ENCODE peak calls at places on chromosomes 1 and 21, in nine cellular contexts. One of them, this sample, is unnamed. For H3K4me1, the result is how much of the 10 kb centered on the place peaks cover.

GRCh38 chr1:167109125-167109524 is 15.2 kb downstream of the STYXL2 start:
- DNase-seq in right lobe of liver: no peak
- DNase-seq in PC-9: peak
- DNase-seq in CD8-positive, alpha-beta T cell: no peak
- DNase-seq in colonic mucosa: no peak
- DNase-seq in heart right ventricle: no peak
- DNase-seq in suprapubic skin: no peak
- DNase-seq in fibroblast of lung: no peak
- DNase-seq in IMR-90: no peak
- DNase-seq in this sample: no peak

GRCh38 chr1:114250683-114251572 is 97.3 kb upstream of the SYT6 start:
- DNase-seq in colonic mucosa: no peak
- DNase-seq in fibroblast of lung: no peak
- DNase-seq in heart right ventricle: no peak
- DNase-seq in right lobe of liver: no peak
- DNase-seq in CD8-positive, alpha-beta T cell: no peak
- DNase-seq in PC-9: no peak
- DNase-seq in IMR-90: no peak
- DNase-seq in suprapubic skin: no peak
- DNase-seq in this sample: no peak

GRCh38 chr1:210535796-210536195 is 207.1 kb downstream of the HHAT start:
- DNase-seq in right lobe of liver: no peak
- DNase-seq in IMR-90: no peak
- DNase-seq in colonic mucosa: no peak
- DNase-seq in suprapubic skin: no peak
- DNase-seq in fibroblast of lung: no peak
- DNase-seq in heart right ventricle: no peak
- DNase-seq in PC-9: no peak
- DNase-seq in CD8-positive, alpha-beta T cell: no peak
- DNase-seq in this sample: no peak

GRCh38 chr1:82598816-82599215 is 798.1 kb downstream of the ADGRL2 start:
- DNase-seq in CD8-positive, alpha-beta T cell: no peak
- DNase-seq in right lobe of liver: no peak
- DNase-seq in heart right ventricle: no peak
- DNase-seq in PC-9: no peak
- DNase-seq in colonic mucosa: no peak
- DNase-seq in IMR-90: no peak
- DNase-seq in suprapubic skin: no peak
- DNase-seq in fibroblast of lung: no peak
- DNase-seq in this sample: no peak

GRCh38 chr1:209168204-209168603 is 415.3 kb upstream of the CAMK1G start:
- DNase-seq in suprapubic skin: no peak
- DNase-seq in fibroblast of lung: peak
- DNase-seq in heart right ventricle: no peak
- DNase-seq in CD8-positive, alpha-beta T cell: no peak
- DNase-seq in PC-9: no peak
- DNase-seq in right lobe of liver: no peak
- DNase-seq in IMR-90: no peak
- DNase-seq in colonic mucosa: no peak
- DNase-seq in this sample: no peak

GRCh38 chr1:201269900-201270410 is 13.4 kb upstream of the PKP1 start:
- DNase-seq in fibroblast of lung: no peak
- DNase-seq in right lobe of liver: no peak
- DNase-seq in CD8-positive, alpha-beta T cell: no peak
- DNase-seq in colonic mucosa: no peak
- DNase-seq in suprapubic skin: peak
- DNase-seq in IMR-90: no peak
- DNase-seq in heart right ventricle: no peak
- DNase-seq in PC-9: no peak
- DNase-seq in this sample: no peak

GRCh38 chr1:244502630-244503029 is 41.6 kb downstream of the CATSPERE start:
- DNase-seq in colonic mucosa: no peak
- DNase-seq in heart right ventricle: no peak
- DNase-seq in suprapubic skin: no peak
- DNase-seq in IMR-90: no peak
- DNase-seq in CD8-positive, alpha-beta T cell: no peak
- DNase-seq in fibroblast of lung: no peak
- DNase-seq in PC-9: no peak
- DNase-seq in right lobe of liver: no peak
- DNase-seq in this sample: no peak

GRCh38 chr21:46213620-46214286 is 14.8 kb downstream of the LSS start:
- DNase-seq in CD8-positive, alpha-beta T cell: no peak
- DNase-seq in colonic mucosa: no peak
- DNase-seq in right lobe of liver: peak
- DNase-seq in fibroblast of lung: no peak
- DNase-seq in IMR-90: no peak
- DNase-seq in suprapubic skin: peak
- DNase-seq in PC-9: no peak
- DNase-seq in heart right ventricle: no peak
- DNase-seq in this sample: no peak

GRCh38 chr1:14366361-14367018 is 232.0 kb upstream of the KAZN start:
- DNase-seq in heart right ventricle: peak
- DNase-seq in CD8-positive, alpha-beta T cell: no peak
- DNase-seq in suprapubic skin: no peak
- DNase-seq in colonic mucosa: no peak
- DNase-seq in PC-9: no peak
- DNase-seq in IMR-90: no peak
- DNase-seq in fibroblast of lung: peak
- DNase-seq in right lobe of liver: no peak
- DNase-seq in this sample: peak

GRCh38 chr1:96240438-96240837 is 481.1 kb upstream of the PTBP2 start:
- DNase-seq in IMR-90: no peak
- DNase-seq in heart right ventricle: no peak
- DNase-seq in PC-9: no peak
- DNase-seq in suprapubic skin: no peak
- DNase-seq in CD8-positive, alpha-beta T cell: no peak
- DNase-seq in right lobe of liver: no peak
- DNase-seq in fibroblast of lung: no peak
- DNase-seq in colonic mucosa: no peak
- DNase-seq in this sample: no peak

GRCh38 chr1:109392788-109393580 is 4.7 kb downstream of the SORT1 start:
- DNase-seq in colonic mucosa: peak
- DNase-seq in IMR-90: peak
- DNase-seq in right lobe of liver: peak
- DNase-seq in heart right ventricle: peak
- DNase-seq in CD8-positive, alpha-beta T cell: no peak
- DNase-seq in PC-9: no peak
- DNase-seq in suprapubic skin: no peak
- DNase-seq in fibroblast of lung: peak
- DNase-seq in this sample: peak

GRCh38 chr1:169460193-169460833 is 25.4 kb downstream of the SLC19A2 start:
- DNase-seq in CD8-positive, alpha-beta T cell: peak
- DNase-seq in IMR-90: peak
- DNase-seq in PC-9: no peak
- DNase-seq in fibroblast of lung: peak
- DNase-seq in right lobe of liver: no peak
- DNase-seq in suprapubic skin: no peak
- DNase-seq in colonic mucosa: peak
- DNase-seq in heart right ventricle: no peak
- DNase-seq in this sample: no peak

GRCh38 chr1:97088386-97088785 is 366.8 kb downstream of the PTBP2 start:
- DNase-seq in right lobe of liver: no peak
- DNase-seq in IMR-90: no peak
- DNase-seq in PC-9: no peak
- DNase-seq in fibroblast of lung: peak
- DNase-seq in heart right ventricle: no peak
- DNase-seq in CD8-positive, alpha-beta T cell: no peak
- DNase-seq in colonic mucosa: no peak
- DNase-seq in suprapubic skin: no peak
- DNase-seq in this sample: no peak

GRCh38 chr1:66276229-66276628 is 257.7 kb upstream of the SGIP1 start:
- DNase-seq in right lobe of liver: no peak
- DNase-seq in fibroblast of lung: no peak
- DNase-seq in heart right ventricle: no peak
- DNase-seq in CD8-positive, alpha-beta T cell: peak
- DNase-seq in PC-9: no peak
- DNase-seq in suprapubic skin: no peak
- DNase-seq in colonic mucosa: no peak
- DNase-seq in IMR-90: no peak
- DNase-seq in this sample: no peak

GRCh38 chr1:172342584-172343245 is 77.8 kb upstream of the C1orf105 start:
- DNase-seq in CD8-positive, alpha-beta T cell: no peak
- DNase-seq in heart right ventricle: no peak
- DNase-seq in fibroblast of lung: no peak
- DNase-seq in colonic mucosa: no peak
- DNase-seq in PC-9: no peak
- DNase-seq in right lobe of liver: no peak
- DNase-seq in suprapubic skin: no peak
- DNase-seq in IMR-90: no peak
- DNase-seq in this sample: no peak

GRCh38 chr1:85605519-85606413 is 25.2 kb downstream of the CCN1 start:
- DNase-seq in colonic mucosa: no peak
- DNase-seq in suprapubic skin: no peak
- DNase-seq in CD8-positive, alpha-beta T cell: no peak
- DNase-seq in heart right ventricle: no peak
- DNase-seq in PC-9: no peak
- DNase-seq in right lobe of liver: no peak
- DNase-seq in fibroblast of lung: no peak
- DNase-seq in IMR-90: no peak
- DNase-seq in this sample: no peak
- TF ChIP-seq CTCF in colonic mucosa: no peak
- TF ChIP-seq CTCF in suprapubic skin: no peak
- TF ChIP-seq CTCF in CD8-positive, alpha-beta T cell: no peak
- TF ChIP-seq CTCF in heart right ventricle: peak
- TF ChIP-seq CTCF in PC-9: no peak
- TF ChIP-seq CTCF in right lobe of liver: peak
- TF ChIP-seq CTCF in fibroblast of lung: no peak
- TF ChIP-seq CTCF in IMR-90: no peak
- TF ChIP-seq CTCF in this sample: no peak

GRCh38 chr21:41923641-41924342 is 30.0 kb downstream of the C2CD2 start:
- DNase-seq in colonic mucosa: no peak
- DNase-seq in suprapubic skin: no peak
- DNase-seq in fibroblast of lung: peak
- DNase-seq in CD8-positive, alpha-beta T cell: no peak
- DNase-seq in PC-9: no peak
- DNase-seq in IMR-90: peak
- DNase-seq in heart right ventricle: peak
- DNase-seq in right lobe of liver: peak
- DNase-seq in this sample: no peak

GRCh38 chr21:41926807-41927171 is 27.0 kb downstream of the C2CD2 start:
- DNase-seq in IMR-90: no peak
- DNase-seq in right lobe of liver: no peak
- DNase-seq in heart right ventricle: no peak
- DNase-seq in colonic mucosa: no peak
- DNase-seq in CD8-positive, alpha-beta T cell: no peak
- DNase-seq in PC-9: no peak
- DNase-seq in fibroblast of lung: no peak
- DNase-seq in suprapubic skin: no peak
- DNase-seq in this sample: no peak

GRCh38 chr21:41926068-41926806 is 27.6 kb downstream of the C2CD2 start:
- DNase-seq in fibroblast of lung: peak
- DNase-seq in PC-9: no peak
- DNase-seq in IMR-90: peak
- DNase-seq in CD8-positive, alpha-beta T cell: peak
- DNase-seq in right lobe of liver: no peak
- DNase-seq in colonic mucosa: peak
- DNase-seq in suprapubic skin: no peak
- DNase-seq in heart right ventricle: no peak
- DNase-seq in this sample: no peak

GRCh38 chr21:41921089-41921819 is 32.6 kb downstream of the C2CD2 start:
- DNase-seq in fibroblast of lung: no peak
- DNase-seq in CD8-positive, alpha-beta T cell: no peak
- DNase-seq in right lobe of liver: no peak
- DNase-seq in PC-9: no peak
- DNase-seq in heart right ventricle: no peak
- DNase-seq in IMR-90: no peak
- DNase-seq in suprapubic skin: no peak
- DNase-seq in colonic mucosa: no peak
- DNase-seq in this sample: no peak

GRCh38 chr21:41924355-41924754 is 29.5 kb downstream of the C2CD2 start:
- DNase-seq in colonic mucosa: no peak
- DNase-seq in heart right ventricle: no peak
- DNase-seq in CD8-positive, alpha-beta T cell: no peak
- DNase-seq in suprapubic skin: no peak
- DNase-seq in PC-9: no peak
- DNase-seq in fibroblast of lung: peak
- DNase-seq in right lobe of liver: no peak
- DNase-seq in IMR-90: peak
- DNase-seq in this sample: no peak
- H3K4me1 ChIP-seq in colonic mucosa: under half
- H3K4me1 ChIP-seq in heart right ventricle: half or more
- H3K4me1 ChIP-seq in CD8-positive, alpha-beta T cell: under half
- H3K4me1 ChIP-seq in suprapubic skin: under half
- H3K4me1 ChIP-seq in PC-9: under half
- H3K4me1 ChIP-seq in fibroblast of lung: under half
- H3K4me1 ChIP-seq in right lobe of liver: under half
- H3K4me1 ChIP-seq in IMR-90: under half
- H3K4me1 ChIP-seq in this sample: under half

GRCh38 chr1:184866582-184866981 is 107.7 kb downstream of the NIBAN1 start:
- DNase-seq in IMR-90: no peak
- DNase-seq in CD8-positive, alpha-beta T cell: no peak
- DNase-seq in heart right ventricle: no peak
- DNase-seq in suprapubic skin: no peak
- DNase-seq in right lobe of liver: no peak
- DNase-seq in PC-9: no peak
- DNase-seq in fibroblast of lung: no peak
- DNase-seq in colonic mucosa: no peak
- DNase-seq in this sample: no peak

GRCh38 chr1:184865831-184866230 is 108.5 kb downstream of the NIBAN1 start:
- DNase-seq in right lobe of liver: no peak
- DNase-seq in heart right ventricle: no peak
- DNase-seq in fibroblast of lung: no peak
- DNase-seq in IMR-90: no peak
- DNase-seq in suprapubic skin: no peak
- DNase-seq in colonic mucosa: no peak
- DNase-seq in CD8-positive, alpha-beta T cell: no peak
- DNase-seq in PC-9: no peak
- DNase-seq in this sample: no peak

GRCh38 chr1:184870319-184870718 is 104.0 kb downstream of the NIBAN1 start:
- DNase-seq in suprapubic skin: no peak
- DNase-seq in colonic mucosa: no peak
- DNase-seq in IMR-90: no peak
- DNase-seq in fibroblast of lung: no peak
- DNase-seq in right lobe of liver: no peak
- DNase-seq in heart right ventricle: no peak
- DNase-seq in CD8-positive, alpha-beta T cell: no peak
- DNase-seq in PC-9: no peak
- DNase-seq in this sample: no peak

GRCh38 chr1:184866991-184867788 is 107.1 kb downstream of the NIBAN1 start:
- DNase-seq in PC-9: peak
- DNase-seq in CD8-positive, alpha-beta T cell: peak
- DNase-seq in suprapubic skin: no peak
- DNase-seq in heart right ventricle: no peak
- DNase-seq in right lobe of liver: no peak
- DNase-seq in fibroblast of lung: peak
- DNase-seq in colonic mucosa: no peak
- DNase-seq in IMR-90: peak
- DNase-seq in this sample: no peak

GRCh38 chr1:184867866-184868585 is 106.3 kb downstream of the NIBAN1 start:
- DNase-seq in colonic mucosa: no peak
- DNase-seq in fibroblast of lung: no peak
- DNase-seq in CD8-positive, alpha-beta T cell: no peak
- DNase-seq in suprapubic skin: no peak
- DNase-seq in right lobe of liver: no peak
- DNase-seq in IMR-90: no peak
- DNase-seq in heart right ventricle: no peak
- DNase-seq in PC-9: no peak
- DNase-seq in this sample: no peak
- TF ChIP-seq CTCF in colonic mucosa: no peak
- TF ChIP-seq CTCF in fibroblast of lung: no peak
- TF ChIP-seq CTCF in CD8-positive, alpha-beta T cell: no peak
- TF ChIP-seq CTCF in suprapubic skin: no peak
- TF ChIP-seq CTCF in right lobe of liver: no peak
- TF ChIP-seq CTCF in IMR-90: no peak
- TF ChIP-seq CTCF in heart right ventricle: no peak
- TF ChIP-seq CTCF in PC-9: no peak
- TF ChIP-seq CTCF in this sample: no peak

GRCh38 chr21:44478124-44478800 is 23.0 kb downstream of the LRRC3 start:
- DNase-seq in PC-9: no peak
- DNase-seq in colonic mucosa: no peak
- DNase-seq in heart right ventricle: no peak
- DNase-seq in IMR-90: no peak
- DNase-seq in fibroblast of lung: no peak
- DNase-seq in CD8-positive, alpha-beta T cell: no peak
- DNase-seq in right lobe of liver: peak
- DNase-seq in suprapubic skin: no peak
- DNase-seq in this sample: no peak
- H3K4me1 ChIP-seq in PC-9: under half
- H3K4me1 ChIP-seq in colonic mucosa: under half
- H3K4me1 ChIP-seq in heart right ventricle: under half
- H3K4me1 ChIP-seq in IMR-90: under half
- H3K4me1 ChIP-seq in fibroblast of lung: under half
- H3K4me1 ChIP-seq in CD8-positive, alpha-beta T cell: under half
- H3K4me1 ChIP-seq in right lobe of liver: under half
- H3K4me1 ChIP-seq in suprapubic skin: under half
- H3K4me1 ChIP-seq in this sample: under half